ENCODE peak calls at places on chromosomes 13 and 19, in five cellular contexts. One of them, this sample, is unnamed.

GRCh38 chr13:46332772-46333171 is 54.3 kb downstream of the RUBCNL start:
- DNase-seq in IMR-90: no peak
- DNase-seq in H1: no peak
- DNase-seq in H9: no peak
- DNase-seq in neuronal stem cell: no peak
- DNase-seq in this sample: no peak

GRCh38 chr13:48029859-48030258 is 7.7 kb upstream of the NUDT15 start:
- DNase-seq in IMR-90: no peak
- DNase-seq in H1: no peak
- DNase-seq in H9: no peak
- DNase-seq in neuronal stem cell: no peak
- DNase-seq in this sample: no peak

GRCh38 chr19:2309734-2310362 is 1.9 kb upstream of the LINGO3 start:
- DNase-seq in IMR-90: peak
- DNase-seq in H1: peak
- DNase-seq in H9: no peak
- DNase-seq in neuronal stem cell: no peak
- DNase-seq in this sample: peak

GRCh38 chr19:55688422-55689218 is 13.6 kb downstream of the EPN1 start:
- DNase-seq in IMR-90: no peak
- DNase-seq in H1: no peak
- DNase-seq in H9: no peak
- DNase-seq in neuronal stem cell: no peak
- DNase-seq in this sample: no peak

GRCh38 chr19:54164369-54165068 is 5.0 kb upstream of the LENG1 start:
- DNase-seq in IMR-90: peak
- DNase-seq in H1: peak
- DNase-seq in H9: peak
- DNase-seq in neuronal stem cell: no peak
- DNase-seq in this sample: peak

GRCh38 chr19:8004723-8005513 is 523 bp downstream of the ELAVL1 start:
- DNase-seq in IMR-90: peak
- DNase-seq in H1: no peak
- DNase-seq in H9: no peak
- DNase-seq in neuronal stem cell: no peak
- DNase-seq in this sample: peak

GRCh38 chr13:29454931-29455481 is 140.5 kb downstream of the SLC7A1 start:
- DNase-seq in IMR-90: peak
- DNase-seq in H1: peak
- DNase-seq in H9: peak
- DNase-seq in neuronal stem cell: no peak
- DNase-seq in this sample: peak

GRCh38 chr13:21053231-21053630 is 8.2 kb downstream of the LATS2 start:
- DNase-seq in IMR-90: no peak
- DNase-seq in H1: no peak
- DNase-seq in H9: no peak
- DNase-seq in neuronal stem cell: no peak
- DNase-seq in this sample: no peak

GRCh38 chr19:43636121-43636683 is 3.4 kb downstream of the CADM4 start:
- DNase-seq in IMR-90: no peak
- DNase-seq in H1: peak
- DNase-seq in H9: peak
- DNase-seq in neuronal stem cell: peak
- DNase-seq in this sample: no peak

GRCh38 chr13:77390391-77390790 is 63.5 kb upstream of the MYCBP2 start:
- DNase-seq in IMR-90: no peak
- DNase-seq in H1: no peak
- DNase-seq in H9: no peak
- DNase-seq in neuronal stem cell: no peak
- DNase-seq in this sample: no peak

GRCh38 chr13:109500146-109500773 is 286.1 kb downstream of the IRS2 start:
- DNase-seq in IMR-90: peak
- DNase-seq in H1: no peak
- DNase-seq in H9: peak
- DNase-seq in neuronal stem cell: peak
- DNase-seq in this sample: peak

GRCh38 chr13:35979378-35979911 is 151.7 kb downstream of the DCLK1 start:
- DNase-seq in IMR-90: peak
- DNase-seq in H1: no peak
- DNase-seq in H9: no peak
- DNase-seq in neuronal stem cell: no peak
- DNase-seq in this sample: peak

GRCh38 chr13:113859311-113860050 is 4.4 kb downstream of the GAS6 start:
- DNase-seq in IMR-90: no peak
- DNase-seq in H1: no peak
- DNase-seq in H9: peak
- DNase-seq in neuronal stem cell: no peak
- DNase-seq in this sample: no peak

GRCh38 chr19:38831142-38831605 is 420 bp downstream of the ECH1 start:
- DNase-seq in IMR-90: peak
- DNase-seq in H1: no peak
- DNase-seq in H9: peak
- DNase-seq in neuronal stem cell: no peak
- DNase-seq in this sample: peak

GRCh38 chr13:50320297-50320862 is 305.1 kb downstream of the KCNRG start:
- DNase-seq in IMR-90: peak
- DNase-seq in H1: no peak
- DNase-seq in H9: no peak
- DNase-seq in neuronal stem cell: no peak
- DNase-seq in this sample: peak

GRCh38 chr19:38737921-38738731 is 6.1 kb downstream of the CAPN12 start:
- DNase-seq in IMR-90: no peak
- DNase-seq in H1: no peak
- DNase-seq in H9: peak
- DNase-seq in neuronal stem cell: no peak
- DNase-seq in this sample: no peak

GRCh38 chr19:38079926-38080380 is 144.1 kb downstream of the DPF1 start:
- DNase-seq in IMR-90: peak
- DNase-seq in H1: no peak
- DNase-seq in H9: no peak
- DNase-seq in neuronal stem cell: no peak
- DNase-seq in this sample: peak

GRCh38 chr13:77511552-77511951 is 24.0 kb upstream of the SCEL start:
- DNase-seq in IMR-90: no peak
- DNase-seq in H1: no peak
- DNase-seq in H9: no peak
- DNase-seq in neuronal stem cell: no peak
- DNase-seq in this sample: no peak

GRCh38 chr19:54114340-54114826 is 1.1 kb downstream of the TFPT start:
- DNase-seq in IMR-90: peak
- DNase-seq in H1: peak
- DNase-seq in H9: no peak
- DNase-seq in neuronal stem cell: no peak
- DNase-seq in this sample: no peak

GRCh38 chr19:55546822-55547614 is 1.7 kb upstream of the SBK3 start:
- DNase-seq in IMR-90: peak
- DNase-seq in H1: no peak
- DNase-seq in H9: no peak
- DNase-seq in neuronal stem cell: no peak
- DNase-seq in this sample: peak

GRCh38 chr13:49985129-49985528 is 11.7 kb upstream of the TRIM13 start:
- DNase-seq in IMR-90: no peak
- DNase-seq in H1: no peak
- DNase-seq in H9: no peak
- DNase-seq in neuronal stem cell: no peak
- DNase-seq in this sample: no peak

GRCh38 chr19:55382522-55383054 is 1.5 kb downstream of the TMEM238 start:
- DNase-seq in IMR-90: no peak
- DNase-seq in H1: no peak
- DNase-seq in H9: no peak
- DNase-seq in neuronal stem cell: no peak
- DNase-seq in this sample: no peak

GRCh38 chr13:111184685-111185401 is 69.7 kb downstream of the ARHGEF7 start:
- DNase-seq in IMR-90: no peak
- DNase-seq in H1: no peak
- DNase-seq in H9: no peak
- DNase-seq in neuronal stem cell: no peak
- DNase-seq in this sample: no peak

GRCh38 chr19:43430142-43430710 is 15.5 kb downstream of the TEX101 start:
- DNase-seq in IMR-90: no peak
- DNase-seq in H1: no peak
- DNase-seq in H9: peak
- DNase-seq in neuronal stem cell: no peak
- DNase-seq in this sample: no peak

GRCh38 chr13:50208826-50209335 is 193.6 kb downstream of the KCNRG start:
- DNase-seq in IMR-90: peak
- DNase-seq in H1: peak
- DNase-seq in H9: peak
- DNase-seq in neuronal stem cell: no peak
- DNase-seq in this sample: peak

GRCh38 chr13:110047511-110047910 is 259.4 kb downstream of the COL4A1 start:
- DNase-seq in IMR-90: peak
- DNase-seq in H1: no peak
- DNase-seq in H9: no peak
- DNase-seq in neuronal stem cell: no peak
- DNase-seq in this sample: peak

GRCh38 chr13:48318714-48319457 is 15.3 kb downstream of the RB1 start:
- DNase-seq in IMR-90: no peak
- DNase-seq in H1: no peak
- DNase-seq in H9: no peak
- DNase-seq in neuronal stem cell: no peak
- DNase-seq in this sample: no peak

GRCh38 chr13:95530178-95530577 is 22.3 kb upstream of the CLDN10 start:
- DNase-seq in IMR-90: peak
- DNase-seq in H1: no peak
- DNase-seq in H9: no peak
- DNase-seq in neuronal stem cell: no peak
- DNase-seq in this sample: peak

GRCh38 chr19:17236831-17237543 is 8.7 kb downstream of the NR2F6 start:
- DNase-seq in IMR-90: no peak
- DNase-seq in H1: no peak
- DNase-seq in H9: no peak
- DNase-seq in neuronal stem cell: no peak
- DNase-seq in this sample: no peak

GRCh38 chr19:46984077-46985010 is 35.3 kb upstream of the NPAS1 start:
- DNase-seq in IMR-90: peak
- DNase-seq in H1: no peak
- DNase-seq in H9: no peak
- DNase-seq in neuronal stem cell: no peak
- DNase-seq in this sample: peak

GRCh38 chr19:40444181-40445005 is at the start of gene SERTAD3:
- DNase-seq in IMR-90: peak
- DNase-seq in H1: peak
- DNase-seq in H9: peak
- DNase-seq in neuronal stem cell: peak
- DNase-seq in this sample: peak
- H3K14ac ChIP-seq in IMR-90: peak
- H3K14ac ChIP-seq in H1: no peak
- H3K14ac ChIP-seq in H9: peak
- H3K14ac ChIP-seq in neuronal stem cell: no peak
- H3K14ac ChIP-seq in this sample: peak

GRCh38 chr19:15108145-15108844 is 1.1 kb downstream of the SYDE1 start:
- DNase-seq in IMR-90: no peak
- DNase-seq in H1: no peak
- DNase-seq in H9: no peak
- DNase-seq in neuronal stem cell: no peak
- DNase-seq in this sample: peak
- H3K14ac ChIP-seq in IMR-90: peak
- H3K14ac ChIP-seq in H1: no peak
- H3K14ac ChIP-seq in H9: no peak
- H3K14ac ChIP-seq in neuronal stem cell: no peak
- H3K14ac ChIP-seq in this sample: no peak

DNA sequence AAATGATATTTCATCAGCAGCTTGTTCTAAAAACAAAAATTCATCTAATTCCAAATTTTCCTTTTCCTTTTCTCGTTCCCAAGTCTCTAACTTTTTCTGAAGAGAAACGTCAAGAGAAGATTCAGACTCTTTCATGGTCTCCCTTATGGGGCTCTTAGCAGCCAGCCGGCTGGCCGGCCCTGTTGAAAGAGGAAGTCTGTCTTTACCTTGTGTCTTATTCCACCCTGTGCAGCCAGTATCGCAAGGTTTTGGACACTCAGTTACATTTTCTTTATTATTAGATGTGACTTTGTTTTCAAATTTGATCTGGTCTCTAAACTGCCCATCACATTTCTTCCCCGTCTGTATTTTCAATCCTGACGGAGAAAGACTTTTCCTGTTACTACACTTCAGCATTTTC is 142.3 kb downstream of the RNF17 start:
- DNase-seq in IMR-90: no peak
- DNase-seq in H1: no peak
- DNase-seq in H9: no peak
- DNase-seq in neuronal stem cell: no peak
- DNase-seq in this sample: no peak
- H3K14ac ChIP-seq in IMR-90: no peak
- H3K14ac ChIP-seq in H1: no peak
- H3K14ac ChIP-seq in H9: no peak
- H3K14ac ChIP-seq in neuronal stem cell: no peak
- H3K14ac ChIP-seq in this sample: no peak

GRCh38 chr13:39457274-39457673 is 145.7 kb downstream of the LHFPL6 start:
- DNase-seq in IMR-90: no peak
- DNase-seq in H1: no peak
- DNase-seq in H9: no peak
- DNase-seq in neuronal stem cell: no peak
- DNase-seq in this sample: no peak

GRCh38 chr13:39462906-39463305 is 140.1 kb downstream of the LHFPL6 start:
- DNase-seq in IMR-90: no peak
- DNase-seq in H1: no peak
- DNase-seq in H9: no peak
- DNase-seq in neuronal stem cell: no peak
- DNase-seq in this sample: no peak

GRCh38 chr13:39461685-39462266 is 141.2 kb downstream of the LHFPL6 start:
- DNase-seq in IMR-90: peak
- DNase-seq in H1: no peak
- DNase-seq in H9: no peak
- DNase-seq in neuronal stem cell: no peak
- DNase-seq in this sample: no peak

GRCh38 chr13:39463611-39464010 is 139.4 kb downstream of the LHFPL6 start:
- DNase-seq in IMR-90: no peak
- DNase-seq in H1: no peak
- DNase-seq in H9: no peak
- DNase-seq in neuronal stem cell: no peak
- DNase-seq in this sample: no peak

GRCh38 chr13:39462456-39462855 is 140.5 kb downstream of the LHFPL6 start:
- DNase-seq in IMR-90: no peak
- DNase-seq in H1: no peak
- DNase-seq in H9: no peak
- DNase-seq in neuronal stem cell: no peak
- DNase-seq in this sample: peak
- H3K14ac ChIP-seq in IMR-90: no peak
- H3K14ac ChIP-seq in H1: no peak
- H3K14ac ChIP-seq in H9: no peak
- H3K14ac ChIP-seq in neuronal stem cell: no peak
- H3K14ac ChIP-seq in this sample: no peak

GRCh38 chr19:45402469-45403070 is 2.3 kb downstream of the PPP1R13L start:
- DNase-seq in IMR-90: no peak
- DNase-seq in H1: peak
- DNase-seq in H9: peak
- DNase-seq in neuronal stem cell: no peak
- DNase-seq in this sample: peak
- H3K14ac ChIP-seq in IMR-90: peak
- H3K14ac ChIP-seq in H1: no peak
- H3K14ac ChIP-seq in H9: no peak
- H3K14ac ChIP-seq in neuronal stem cell: no peak
- H3K14ac ChIP-seq in this sample: no peak

This sample was measured in mesenchymal stem cell.